ENCODE peak calls at places on chromosomes 16 and 17, in eight cellular contexts. One of them, this sample, is unnamed.

GRCh38 chr17:40326832-40327199 is 17.8 kb downstream of the RARA start:
- DNase-seq in AG04449: no peak
- DNase-seq in prostate gland: no peak
- DNase-seq in WTC11: no peak
- DNase-seq in mucosa of descending colon: no peak
- DNase-seq in bronchial epithelial cell: no peak
- DNase-seq in fibroblast of lung: no peak
- DNase-seq in kidney: no peak
- DNase-seq in this sample: no peak

GRCh38 chr16:57976331-57976796 is 5.4 kb upstream of the CNGB1 start:
- DNase-seq in fibroblast of lung: peak; percentile 35
- DNase-seq in kidney: peak; percentile 35
- DNase-seq in bronchial epithelial cell: peak; percentile 50
- DNase-seq in mucosa of descending colon: no peak
- DNase-seq in WTC11: no peak
- DNase-seq in prostate gland: no peak
- DNase-seq in AG04449: no peak
- DNase-seq in this sample: no peak

GRCh38 chr16:79770244-79771064 is 169.9 kb upstream of the MAF start:
- DNase-seq in fibroblast of lung: peak; percentile 85
- DNase-seq in mucosa of descending colon: peak; percentile 88
- DNase-seq in AG04449: peak; percentile 3
- DNase-seq in kidney: peak; percentile 96
- DNase-seq in WTC11: peak; percentile 87
- DNase-seq in prostate gland: peak; percentile 92
- DNase-seq in bronchial epithelial cell: peak; percentile 75
- DNase-seq in this sample: peak; percentile 73

GRCh38 chr17:45319239-45319703 is 2.5 kb upstream of the MAP3K14 start:
- DNase-seq in mucosa of descending colon: no peak
- DNase-seq in fibroblast of lung: peak; percentile 82
- DNase-seq in prostate gland: peak; percentile 51
- DNase-seq in WTC11: no peak
- DNase-seq in bronchial epithelial cell: peak; percentile 89
- DNase-seq in kidney: no peak
- DNase-seq in AG04449: no peak
- DNase-seq in this sample: no peak

GRCh38 chr16:74601131-74601871 is 5.6 kb downstream of the GLG1 start:
- DNase-seq in WTC11: no peak
- DNase-seq in AG04449: no peak
- DNase-seq in kidney: no peak
- DNase-seq in bronchial epithelial cell: peak; percentile 55
- DNase-seq in fibroblast of lung: no peak
- DNase-seq in prostate gland: no peak
- DNase-seq in mucosa of descending colon: peak; percentile 61
- DNase-seq in this sample: no peak

GRCh38 chr16:66519482-66519881 is 30.4 kb downstream of the TK2 start:
- DNase-seq in fibroblast of lung: no peak
- DNase-seq in bronchial epithelial cell: no peak
- DNase-seq in prostate gland: no peak
- DNase-seq in WTC11: no peak
- DNase-seq in AG04449: no peak
- DNase-seq in mucosa of descending colon: no peak
- DNase-seq in kidney: no peak
- DNase-seq in this sample: no peak

GRCh38 chr16:50384500-50385122 is 15.8 kb upstream of the BRD7 start:
- DNase-seq in fibroblast of lung: no peak
- DNase-seq in bronchial epithelial cell: no peak
- DNase-seq in kidney: no peak
- DNase-seq in prostate gland: no peak
- DNase-seq in AG04449: no peak
- DNase-seq in mucosa of descending colon: no peak
- DNase-seq in WTC11: no peak
- DNase-seq in this sample: no peak

GRCh38 chr16:88744839-88745521 is 38.7 kb downstream of the CTU2 start:
- DNase-seq in WTC11: no peak
- DNase-seq in bronchial epithelial cell: no peak
- DNase-seq in fibroblast of lung: no peak
- DNase-seq in kidney: no peak
- DNase-seq in prostate gland: no peak
- DNase-seq in AG04449: no peak
- DNase-seq in mucosa of descending colon: no peak
- DNase-seq in this sample: no peak

GRCh38 chr17:82932146-82933005 is 92.6 kb upstream of the ZNF750 start:
- DNase-seq in WTC11: peak; percentile 1
- DNase-seq in AG04449: no peak
- DNase-seq in prostate gland: no peak
- DNase-seq in bronchial epithelial cell: peak; percentile 60
- DNase-seq in kidney: peak; percentile 45
- DNase-seq in fibroblast of lung: peak; percentile 71
- DNase-seq in mucosa of descending colon: no peak
- DNase-seq in this sample: no peak

GRCh38 chr16:3457434-3458252 is 14.2 kb downstream of the NAA60 start:
- DNase-seq in kidney: peak; percentile 96
- DNase-seq in WTC11: peak; percentile 91
- DNase-seq in bronchial epithelial cell: peak; percentile 69
- DNase-seq in prostate gland: peak; percentile 85
- DNase-seq in AG04449: no peak
- DNase-seq in fibroblast of lung: peak; percentile 86
- DNase-seq in mucosa of descending colon: peak; percentile 90
- DNase-seq in this sample: peak; percentile 81

GRCh38 chr17:3796110-3796821 is 4.7 kb downstream of the ITGAE start:
- DNase-seq in WTC11: no peak
- DNase-seq in AG04449: no peak
- DNase-seq in fibroblast of lung: peak; percentile 40
- DNase-seq in prostate gland: no peak
- DNase-seq in kidney: no peak
- DNase-seq in bronchial epithelial cell: no peak
- DNase-seq in mucosa of descending colon: peak; percentile 55
- DNase-seq in this sample: no peak

GRCh38 chr16:3855142-3855541 is 25.4 kb downstream of the CREBBP start:
- DNase-seq in prostate gland: no peak
- DNase-seq in kidney: no peak
- DNase-seq in fibroblast of lung: no peak
- DNase-seq in mucosa of descending colon: no peak
- DNase-seq in WTC11: no peak
- DNase-seq in AG04449: no peak
- DNase-seq in bronchial epithelial cell: no peak
- DNase-seq in this sample: no peak

GRCh38 chr17:31008374-31009035 is 37.7 kb downstream of the RNF135 start:
- DNase-seq in mucosa of descending colon: peak; percentile 60
- DNase-seq in bronchial epithelial cell: peak; percentile 27
- DNase-seq in fibroblast of lung: peak; percentile 76
- DNase-seq in WTC11: peak; percentile 78
- DNase-seq in kidney: peak; percentile 89
- DNase-seq in prostate gland: peak; percentile 71
- DNase-seq in AG04449: no peak
- DNase-seq in this sample: peak; percentile 55

GRCh38 chr17:49494937-49495841 is at the start of gene NGFR:
- DNase-seq in bronchial epithelial cell: peak; percentile 27
- DNase-seq in AG04449: no peak
- DNase-seq in fibroblast of lung: peak; percentile 45
- DNase-seq in mucosa of descending colon: peak; percentile 23
- DNase-seq in kidney: peak; percentile 82
- DNase-seq in WTC11: peak; percentile 67
- DNase-seq in prostate gland: no peak
- DNase-seq in this sample: peak; percentile 42

GRCh38 chr16:79838860-79839259 is 238.3 kb upstream of the MAF start:
- DNase-seq in AG04449: no peak
- DNase-seq in fibroblast of lung: no peak
- DNase-seq in prostate gland: no peak
- DNase-seq in bronchial epithelial cell: no peak
- DNase-seq in mucosa of descending colon: no peak
- DNase-seq in kidney: no peak
- DNase-seq in WTC11: no peak
- DNase-seq in this sample: no peak

GRCh38 chr16:60329110-60329509 is 1595.0 kb upstream of the GOT2 start:
- DNase-seq in WTC11: no peak
- DNase-seq in AG04449: no peak
- DNase-seq in prostate gland: no peak
- DNase-seq in bronchial epithelial cell: no peak
- DNase-seq in kidney: no peak
- DNase-seq in fibroblast of lung: no peak
- DNase-seq in mucosa of descending colon: no peak
- DNase-seq in this sample: no peak

GRCh38 chr16:19481291-19481690 is 40.6 kb downstream of the GDE1 start:
- DNase-seq in bronchial epithelial cell: no peak
- DNase-seq in fibroblast of lung: peak; percentile 20
- DNase-seq in kidney: no peak
- DNase-seq in prostate gland: no peak
- DNase-seq in AG04449: no peak
- DNase-seq in WTC11: no peak
- DNase-seq in mucosa of descending colon: no peak
- DNase-seq in this sample: no peak

GRCh38 chr17:57989011-57989345 is 924 bp upstream of the VEZF1 start:
- DNase-seq in WTC11: no peak
- DNase-seq in AG04449: no peak
- DNase-seq in kidney: no peak
- DNase-seq in mucosa of descending colon: peak; percentile 50
- DNase-seq in prostate gland: no peak
- DNase-seq in fibroblast of lung: peak; percentile 29
- DNase-seq in bronchial epithelial cell: no peak
- DNase-seq in this sample: no peak

GRCh38 chr16:89422527-89422904 is 67.8 kb downstream of the ANKRD11 start:
- DNase-seq in mucosa of descending colon: no peak
- DNase-seq in prostate gland: no peak
- DNase-seq in kidney: no peak
- DNase-seq in bronchial epithelial cell: no peak
- DNase-seq in AG04449: no peak
- DNase-seq in WTC11: no peak
- DNase-seq in fibroblast of lung: peak; percentile 74
- DNase-seq in this sample: no peak

GRCh38 chr16:65123846-65124513 is 2.1 kb upstream of the CDH11 start:
- DNase-seq in fibroblast of lung: no peak
- DNase-seq in WTC11: no peak
- DNase-seq in prostate gland: no peak
- DNase-seq in mucosa of descending colon: no peak
- DNase-seq in AG04449: no peak
- DNase-seq in bronchial epithelial cell: no peak
- DNase-seq in kidney: peak; percentile 75
- DNase-seq in this sample: no peak

GRCh38 chr16:12057276-12057675 is 80.7 kb downstream of the SNX29 start:
- DNase-seq in AG04449: no peak
- DNase-seq in WTC11: no peak
- DNase-seq in bronchial epithelial cell: no peak
- DNase-seq in prostate gland: no peak
- DNase-seq in mucosa of descending colon: no peak
- DNase-seq in kidney: no peak
- DNase-seq in fibroblast of lung: peak; percentile 22
- DNase-seq in this sample: no peak

GRCh38 chr17:14303343-14304221 is 2.7 kb downstream of the HS3ST3B1 start:
- DNase-seq in mucosa of descending colon: no peak
- DNase-seq in kidney: no peak
- DNase-seq in prostate gland: no peak
- DNase-seq in WTC11: peak; percentile 37
- DNase-seq in bronchial epithelial cell: no peak
- DNase-seq in fibroblast of lung: no peak
- DNase-seq in AG04449: no peak
- DNase-seq in this sample: no peak

GRCh38 chr17:75843577-75844529 is at the start of gene UNC13D:
- DNase-seq in mucosa of descending colon: peak; percentile 46
- DNase-seq in kidney: peak; percentile 86
- DNase-seq in WTC11: no peak
- DNase-seq in fibroblast of lung: no peak
- DNase-seq in AG04449: no peak
- DNase-seq in bronchial epithelial cell: no peak
- DNase-seq in prostate gland: no peak
- DNase-seq in this sample: no peak

GRCh38 chr17:31857920-31858646 is 961 bp downstream of the COPRS start:
- DNase-seq in AG04449: no peak
- DNase-seq in bronchial epithelial cell: peak; percentile 20
- DNase-seq in WTC11: no peak
- DNase-seq in kidney: no peak
- DNase-seq in prostate gland: no peak
- DNase-seq in mucosa of descending colon: no peak
- DNase-seq in fibroblast of lung: peak; percentile 20
- DNase-seq in this sample: no peak

GRCh38 chr17:18129041-18129502 is 20.5 kb downstream of the MYO15A start:
- DNase-seq in bronchial epithelial cell: peak; percentile 89
- DNase-seq in AG04449: peak; percentile 4
- DNase-seq in prostate gland: peak; percentile 83
- DNase-seq in WTC11: no peak
- DNase-seq in kidney: no peak
- DNase-seq in mucosa of descending colon: peak; percentile 45
- DNase-seq in fibroblast of lung: peak; percentile 44
- DNase-seq in this sample: no peak

GRCh38 chr16:1923299-1924034 is 5.3 kb upstream of the HS3ST6 start:
- DNase-seq in WTC11: peak; percentile 66
- DNase-seq in AG04449: no peak
- DNase-seq in fibroblast of lung: peak; percentile 21
- DNase-seq in kidney: no peak
- DNase-seq in bronchial epithelial cell: no peak
- DNase-seq in prostate gland: no peak
- DNase-seq in mucosa of descending colon: peak; percentile 73
- DNase-seq in this sample: peak; percentile 47
- TF ChIP-seq CTCF in WTC11: no peak
- TF ChIP-seq CTCF in AG04449: peak; percentile 30
- TF ChIP-seq CTCF in fibroblast of lung: no peak
- TF ChIP-seq CTCF in kidney: no peak
- TF ChIP-seq CTCF in bronchial epithelial cell: peak; percentile 25
- TF ChIP-seq CTCF in prostate gland: peak; percentile 25
- TF ChIP-seq CTCF in mucosa of descending colon: no peak
- TF ChIP-seq CTCF in this sample: peak; percentile 60

DNA sequence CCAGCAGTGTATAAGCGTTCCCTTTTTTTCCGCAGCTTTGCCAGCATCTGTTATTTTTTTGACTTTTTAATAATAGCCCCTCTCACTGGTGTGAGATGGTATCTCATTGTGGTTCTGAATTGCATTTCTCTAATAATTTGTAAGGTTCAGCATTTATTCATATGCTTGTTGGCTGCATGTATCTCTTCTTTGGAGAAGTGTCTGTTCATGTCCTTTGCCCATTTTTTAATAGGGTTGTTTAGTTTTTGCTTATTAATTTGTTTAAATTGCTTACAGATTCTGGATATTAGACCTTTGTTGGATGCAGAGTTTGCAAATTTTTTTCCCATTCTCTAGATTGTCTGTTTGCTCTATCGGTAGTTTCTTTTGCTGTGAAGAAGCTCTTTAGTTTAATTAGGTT is 26.9 kb downstream of the PHKB start:
- DNase-seq in WTC11: no peak
- DNase-seq in fibroblast of lung: no peak
- DNase-seq in kidney: no peak
- DNase-seq in AG04449: no peak
- DNase-seq in mucosa of descending colon: no peak
- DNase-seq in bronchial epithelial cell: no peak
- DNase-seq in prostate gland: no peak
- DNase-seq in this sample: no peak
- TF ChIP-seq CTCF in WTC11: no peak
- TF ChIP-seq CTCF in fibroblast of lung: no peak
- TF ChIP-seq CTCF in kidney: no peak
- TF ChIP-seq CTCF in AG04449: no peak
- TF ChIP-seq CTCF in mucosa of descending colon: no peak
- TF ChIP-seq CTCF in bronchial epithelial cell: no peak
- TF ChIP-seq CTCF in prostate gland: no peak
- TF ChIP-seq CTCF in this sample: no peak

GRCh38 chr16:4987580-4988374 is 29.6 kb downstream of the SEC14L5 start:
- DNase-seq in WTC11: peak; percentile 53
- DNase-seq in mucosa of descending colon: no peak
- DNase-seq in fibroblast of lung: no peak
- DNase-seq in AG04449: no peak
- DNase-seq in kidney: peak; percentile 66
- DNase-seq in prostate gland: no peak
- DNase-seq in bronchial epithelial cell: no peak
- DNase-seq in this sample: no peak
- TF ChIP-seq CTCF in WTC11: no peak
- TF ChIP-seq CTCF in mucosa of descending colon: no peak
- TF ChIP-seq CTCF in fibroblast of lung: no peak
- TF ChIP-seq CTCF in AG04449: no peak
- TF ChIP-seq CTCF in kidney: no peak
- TF ChIP-seq CTCF in prostate gland: no peak
- TF ChIP-seq CTCF in bronchial epithelial cell: no peak
- TF ChIP-seq CTCF in this sample: no peak

GRCh38 chr16:48534601-48535340 is 75.2 kb downstream of the N4BP1 start:
- DNase-seq in bronchial epithelial cell: no peak
- DNase-seq in WTC11: no peak
- DNase-seq in AG04449: no peak
- DNase-seq in mucosa of descending colon: no peak
- DNase-seq in prostate gland: no peak
- DNase-seq in fibroblast of lung: no peak
- DNase-seq in kidney: peak; percentile 40
- DNase-seq in this sample: no peak
- TF ChIP-seq CTCF in bronchial epithelial cell: no peak
- TF ChIP-seq CTCF in WTC11: no peak
- TF ChIP-seq CTCF in AG04449: no peak
- TF ChIP-seq CTCF in mucosa of descending colon: no peak
- TF ChIP-seq CTCF in prostate gland: no peak
- TF ChIP-seq CTCF in fibroblast of lung: no peak
- TF ChIP-seq CTCF in kidney: no peak
- TF ChIP-seq CTCF in this sample: no peak

This sample was measured in neural crest cell.